ENCODE peak calls at places on chromosomes 12 and 14, in eight cellular contexts. N is tibial artery; B is omental fat pad; P is posterior cingulate gyrus; F is naive thymus-derived CD4-positive, alpha-beta T cell; L is NCI-H2081; Z is NCI-H1092; I is COR-L47. J is an unnamed sample.

GRCh38 chr14:61126083-61126962 is 145.3 kb downstream of the SLC38A6 start:
- DNase-seq in N (no peak), B (no peak), P (no peak), F (no peak), L (no peak), Z (no peak), I (no peak), J (no peak)

GRCh38 chr12:57216014-57216891 is at the start of gene NXPH4:
- DNase-seq in N (peak; percentile 25), B (no peak), P (no peak), F (no peak), L (peak; percentile 34), Z (no peak), I (no peak), J (no peak)

GRCh38 chr12:95204141-95204866 is 13.0 kb downstream of the FGD6 start:
- DNase-seq in N (no peak), B (no peak), P (no peak), F (no peak), L (no peak), Z (no peak), I (no peak), J (no peak)

GRCh38 chr14:49893309-49894213 is 679 bp downstream of the ARF6 start:
- DNase-seq in N (peak; percentile 49), B (peak; percentile 31), P (no peak), F (peak; percentile 79), L (peak; percentile 63), Z (peak; percentile 51), I (peak; percentile 58), J (no peak)

GRCh38 chr14:28653521-28653920 is 113.1 kb upstream of the FOXG1 start:
- DNase-seq in N (no peak), B (no peak), P (peak; percentile 66), F (no peak), L (no peak), Z (no peak), I (no peak), J (no peak)

GRCh38 chr12:56629459-56630179 is 507 bp downstream of the BAZ2A start:
- DNase-seq in N (no peak), B (no peak), P (peak; percentile 87), F (peak; percentile 43), L (peak; percentile 30), Z (no peak), I (no peak), J (no peak)

GRCh38 chr14:86533834-86534233 is 1003.9 kb downstream of the FLRT2 start:
- DNase-seq in N (no peak), B (no peak), P (no peak), F (no peak), L (no peak), Z (no peak), I (no peak), J (no peak)

GRCh38 chr14:105329411-105330200 is 15.1 kb downstream of the PACS2 start:
- DNase-seq in N (no peak), B (no peak), P (no peak), F (no peak), L (no peak), Z (no peak), I (no peak), J (no peak)